ENCODE peak calls at places on chromosome X, in five cellular contexts. One of them, this sample, is unnamed.

GRCh38 chrX:150692837-150693781 is at the start of gene MTMR1:
- DNase-seq in SK-N-SH: peak
- DNase-seq in HepG2: no peak
- DNase-seq in A549: peak
- DNase-seq in K562: peak
- DNase-seq in this sample: no peak

GRCh38 chrX:45710081-45710801 is 509.6 kb upstream of the DIPK2B start:
- DNase-seq in HepG2: no peak
- DNase-seq in K562: no peak
- DNase-seq in A549: peak
- DNase-seq in SK-N-SH: peak
- DNase-seq in this sample: peak

GRCh38 chrX:24777660-24778059 is 83.9 kb downstream of the POLA1 start:
- DNase-seq in HepG2: no peak
- DNase-seq in SK-N-SH: no peak
- DNase-seq in A549: no peak
- DNase-seq in K562: no peak
- DNase-seq in this sample: no peak

GRCh38 chrX:70494441-70494840 is 49.8 kb downstream of the DLG3 start:
- DNase-seq in SK-N-SH: no peak
- DNase-seq in A549: peak
- DNase-seq in K562: no peak
- DNase-seq in HepG2: no peak
- DNase-seq in this sample: peak

GRCh38 chrX:9767375-9767774 is 1.7 kb upstream of the GPR143 start:
- DNase-seq in SK-N-SH: no peak
- DNase-seq in HepG2: peak
- DNase-seq in K562: no peak
- DNase-seq in A549: no peak
- DNase-seq in this sample: no peak

GRCh38 chrX:39653656-39654055 is 444.1 kb downstream of the BCOR start:
- DNase-seq in SK-N-SH: no peak
- DNase-seq in A549: no peak
- DNase-seq in HepG2: no peak
- DNase-seq in K562: no peak
- DNase-seq in this sample: no peak

GRCh38 chrX:125758819-125759218 is 407.3 kb downstream of the DCAF12L2 start:
- DNase-seq in A549: no peak
- DNase-seq in HepG2: no peak
- DNase-seq in K562: no peak
- DNase-seq in SK-N-SH: no peak
- DNase-seq in this sample: no peak

GRCh38 chrX:150543230-150544155 is 24.9 kb upstream of the MTM1 start:
- DNase-seq in K562: no peak
- DNase-seq in HepG2: no peak
- DNase-seq in A549: no peak
- DNase-seq in SK-N-SH: no peak
- DNase-seq in this sample: no peak

GRCh38 chrX:3268804-3269203 is 77.6 kb downstream of the MXRA5 start:
- DNase-seq in A549: no peak
- DNase-seq in HepG2: no peak
- DNase-seq in SK-N-SH: no peak
- DNase-seq in K562: no peak
- DNase-seq in this sample: peak

GRCh38 chrX:9646471-9647038 is 119.1 kb downstream of the GPR143 start:
- DNase-seq in K562: peak
- DNase-seq in SK-N-SH: no peak
- DNase-seq in A549: no peak
- DNase-seq in HepG2: no peak
- DNase-seq in this sample: peak

GRCh38 chrX:102067966-102068723 is 57.3 kb upstream of the TCEAL2 start:
- DNase-seq in K562: peak
- DNase-seq in SK-N-SH: peak
- DNase-seq in HepG2: peak
- DNase-seq in A549: peak
- DNase-seq in this sample: peak

GRCh38 chrX:147079457-147079856 is 264.9 kb upstream of the CXorf51A start:
- DNase-seq in SK-N-SH: no peak
- DNase-seq in K562: no peak
- DNase-seq in A549: no peak
- DNase-seq in HepG2: no peak
- DNase-seq in this sample: no peak

GRCh38 chrX:147077472-147077871 is 262.9 kb upstream of the CXorf51A start:
- DNase-seq in HepG2: no peak
- DNase-seq in A549: no peak
- DNase-seq in K562: no peak
- DNase-seq in SK-N-SH: no peak
- DNase-seq in this sample: no peak

DNA sequence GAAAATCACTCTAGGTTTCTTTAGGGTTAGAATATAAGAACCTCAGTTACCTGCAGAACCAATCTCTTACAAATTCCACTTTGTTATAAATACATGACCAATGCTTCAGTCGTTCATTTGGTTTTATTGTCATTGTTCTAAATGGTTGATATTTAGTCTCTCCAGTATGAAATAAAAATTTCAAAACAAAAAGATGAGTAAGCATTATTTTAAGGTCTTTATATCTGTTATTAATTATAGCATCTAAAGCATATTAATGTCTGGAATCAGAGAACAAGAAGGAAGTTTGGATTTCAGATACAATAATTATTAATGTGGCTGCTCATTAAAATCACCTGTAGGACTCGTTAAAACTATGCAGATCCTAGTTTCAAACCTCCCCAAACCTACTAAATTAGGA is 265.4 kb upstream of the CXorf51A start:
- DNase-seq in SK-N-SH: no peak
- DNase-seq in A549: no peak
- DNase-seq in HepG2: no peak
- DNase-seq in K562: no peak
- DNase-seq in this sample: no peak
- TF ChIP-seq SMC3 in SK-N-SH: no peak
- TF ChIP-seq SMC3 in A549: no peak
- TF ChIP-seq SMC3 in HepG2: no peak
- TF ChIP-seq SMC3 in K562: no peak
- TF ChIP-seq SMC3 in this sample: no peak

DNA sequence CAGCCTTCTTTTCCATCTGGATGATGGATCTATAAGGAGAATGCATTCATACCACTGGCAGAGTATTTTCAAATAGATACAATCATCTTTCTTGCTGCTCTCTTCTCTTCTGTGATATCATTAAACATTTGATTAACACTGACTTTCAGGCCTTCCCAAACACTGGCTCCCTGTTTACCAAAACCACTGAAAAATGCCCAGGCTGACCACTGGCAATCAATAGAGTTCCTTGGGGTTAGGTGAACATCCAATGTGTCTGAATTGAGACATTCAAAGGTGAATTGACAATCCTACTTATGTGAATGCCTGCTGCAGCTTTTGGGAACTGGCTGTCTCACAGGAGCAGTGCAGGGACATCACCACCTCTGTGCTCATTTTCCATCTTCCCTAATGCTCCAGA is 168.3 kb downstream of the ENOX2 start:
- DNase-seq in HepG2: no peak
- DNase-seq in A549: no peak
- DNase-seq in SK-N-SH: no peak
- DNase-seq in K562: no peak
- DNase-seq in this sample: no peak
- TF ChIP-seq SMC3 in HepG2: no peak
- TF ChIP-seq SMC3 in A549: no peak
- TF ChIP-seq SMC3 in SK-N-SH: no peak
- TF ChIP-seq SMC3 in K562: no peak
- TF ChIP-seq SMC3 in this sample: no peak

GRCh38 chrX:69158166-69159040 is 6.8 kb downstream of the PJA1 start:
- DNase-seq in HepG2: peak
- DNase-seq in SK-N-SH: peak
- DNase-seq in A549: peak
- DNase-seq in K562: peak
- DNase-seq in this sample: peak
- TF ChIP-seq SMC3 in HepG2: peak
- TF ChIP-seq SMC3 in SK-N-SH: peak
- TF ChIP-seq SMC3 in A549: peak
- TF ChIP-seq SMC3 in K562: no peak
- TF ChIP-seq SMC3 in this sample: peak

GRCh38 chrX:42707742-42708141 is 70.2 kb downstream of the PPP1R2C start:
- DNase-seq in K562: no peak
- DNase-seq in SK-N-SH: no peak
- DNase-seq in A549: no peak
- DNase-seq in HepG2: no peak
- DNase-seq in this sample: no peak

GRCh38 chrX:42710452-42710851 is 67.5 kb downstream of the PPP1R2C start:
- DNase-seq in K562: no peak
- DNase-seq in SK-N-SH: no peak
- DNase-seq in A549: no peak
- DNase-seq in HepG2: no peak
- DNase-seq in this sample: no peak

GRCh38 chrX:42704454-42704853 is 73.5 kb downstream of the PPP1R2C start:
- DNase-seq in K562: no peak
- DNase-seq in SK-N-SH: no peak
- DNase-seq in A549: no peak
- DNase-seq in HepG2: no peak
- DNase-seq in this sample: peak

GRCh38 chrX:42708222-42708621 is 69.7 kb downstream of the PPP1R2C start:
- DNase-seq in SK-N-SH: no peak
- DNase-seq in K562: no peak
- DNase-seq in HepG2: no peak
- DNase-seq in A549: no peak
- DNase-seq in this sample: no peak
- TF ChIP-seq SMC3 in SK-N-SH: no peak
- TF ChIP-seq SMC3 in K562: no peak
- TF ChIP-seq SMC3 in HepG2: no peak
- TF ChIP-seq SMC3 in A549: no peak
- TF ChIP-seq SMC3 in this sample: no peak

This sample was measured in IMR-90.